ENCODE peak calls at places on chromosomes 4 and X, in eight cellular contexts. Z is LHCN-M2; N is dermis blood vessel endothelial cell; T is small intestine; A is left ventricle myocardium superior; V is transverse colon; J is HCEC 1CT; Y is stimulated activated CD4-positive, alpha-beta T cell treated with anti-CD3 and anti-CD28 coated beads, Interleukin-4, amount 100 ng/mL, for 24 hours. S is an unnamed sample.

GRCh38 chr4:89324671-89325070 is 17.1 kb upstream of the GPRIN3 start:
- DNase-seq in Y (no peak), N (no peak), J (peak; percentile 25), V (no peak), A (no peak), Z (peak; percentile 32), T (no peak), S (no peak)

GRCh38 chrX:12434493-12434892 is 296.2 kb downstream of the FRMPD4 start:
- DNase-seq in N (no peak), Z (no peak), V (no peak), J (no peak), Y (no peak), T (no peak), A (no peak), S (no peak)

GRCh38 chrX:68936186-68936585 is 107.4 kb downstream of the EFNB1 start:
- DNase-seq in T (no peak), J (no peak), A (no peak), V (peak; percentile 2), Z (no peak), Y (no peak), N (no peak), S (no peak)

GRCh38 chrX:119698835-119699234 is 5.9 kb upstream of the SEPTIN6 start:
- DNase-seq in J (peak; percentile 33), A (no peak), N (peak; percentile 62), T (peak; percentile 51), Z (peak; percentile 52), V (no peak), Y (no peak), S (peak; percentile 74)

GRCh38 chr4:169151671-169152070 is 119.1 kb downstream of the SH3RF1 start:
- DNase-seq in Y (no peak), A (no peak), T (no peak), Z (peak; percentile 34), V (no peak), J (peak; percentile 59), N (no peak), S (no peak)

GRCh38 chrX:17359500-17359899 is 15.5 kb upstream of the NHS start:
- DNase-seq in T (no peak), V (no peak), N (no peak), J (no peak), Y (no peak), Z (no peak), A (no peak), S (no peak)

GRCh38 chr4:97317691-97318090 is 825.6 kb downstream of the STPG2 start:
- DNase-seq in Z (no peak), N (no peak), T (peak; percentile 0), V (no peak), J (no peak), Y (no peak), A (no peak), S (no peak)

GRCh38 chrX:150899191-150899757 is 806 bp upstream of the CD99L2 start:
- DNase-seq in Z (no peak), Y (peak; percentile 18), T (peak; percentile 25), N (peak; percentile 33), J (no peak), V (peak; percentile 58), A (peak; percentile 31), S (no peak)

GRCh38 chr4:53346920-53347852 is 18.7 kb downstream of the SCFD2 start:
- DNase-seq in A (no peak), Z (peak; percentile 32), T (no peak), Y (no peak), J (peak; percentile 16), N (peak; percentile 33), V (no peak), S (peak; percentile 56)

GRCh38 chr4:1043658-1044468 is 32.4 kb downstream of the FGFRL1 start:
- DNase-seq in Y (peak; percentile 36), J (peak; percentile 95), N (peak; percentile 98), A (peak; percentile 88), Z (peak; percentile 99), V (peak; percentile 76), T (no peak), S (peak; percentile 98)

GRCh38 chr4:8516061-8516573 is 64.1 kb upstream of the GPR78 start:
- DNase-seq in Y (no peak), N (no peak), T (no peak), J (no peak), Z (peak; percentile 66), V (no peak), A (no peak), S (peak; percentile 83)

GRCh38 chr4:66562276-66562806 is 892.1 kb upstream of the EPHA5 start:
- DNase-seq in J (no peak), T (no peak), Z (no peak), V (no peak), N (no peak), A (no peak), Y (no peak), S (peak; percentile 62)

GRCh38 chr4:42151568-42152506 is 618 bp downstream of the BEND4 start:
- DNase-seq in Y (peak; percentile 9), N (no peak), J (no peak), T (no peak), V (peak; percentile 51), A (no peak), Z (no peak), S (no peak)

GRCh38 chr4:163941221-163941865 is 446.9 kb downstream of the TMA16 start:
- DNase-seq in N (no peak), J (no peak), Z (peak; percentile 68), V (no peak), A (no peak), T (no peak), Y (no peak), S (peak; percentile 1)

GRCh38 chr4:108926058-108926457 is 163.2 kb upstream of the ETNPPL start:
- DNase-seq in T (no peak), N (peak; percentile 38), Z (peak; percentile 77), J (no peak), Y (no peak), V (no peak), A (no peak), S (peak; percentile 29)

GRCh38 chr4:71550220-71551190 is 211.7 kb downstream of the SLC4A4 start:
- DNase-seq in Z (peak; percentile 37), Y (no peak), N (no peak), A (no peak), V (peak; percentile 13), J (peak; percentile 29), T (peak; percentile 9), S (peak; percentile 37)

GRCh38 chr4:87502580-87503238 is 26.5 kb downstream of the SPARCL1 start:
- DNase-seq in Z (peak; percentile 63), T (peak; percentile 44), Y (no peak), J (peak; percentile 5), A (no peak), N (peak; percentile 75), V (no peak), S (peak; percentile 60)

GRCh38 chr4:39820186-39820585 is 122.2 kb downstream of the UBE2K start:
- DNase-seq in Y (no peak), T (no peak), N (peak; percentile 94), J (no peak), Z (no peak), A (no peak), V (no peak), S (no peak)

GRCh38 chr4:14247767-14248166 is 620.2 kb upstream of the BOD1L1 start:
- DNase-seq in J (no peak), Z (no peak), T (no peak), V (no peak), N (no peak), Y (no peak), A (no peak), S (no peak)

GRCh38 chr4:149914521-149915115 is 99.0 kb upstream of the IQCM start:
- DNase-seq in V (peak; percentile 45), J (peak; percentile 14), Y (peak; percentile 8), Z (peak; percentile 51), T (peak; percentile 7), A (no peak), N (peak; percentile 76), S (peak; percentile 55)

GRCh38 chrX:132520792-132521191 is 32.0 kb upstream of the MBNL3 start:
- DNase-seq in A (no peak), V (no peak), T (no peak), J (no peak), Y (no peak), N (no peak), Z (no peak), S (no peak)

GRCh38 chr4:112938461-112939058 is 110.9 kb upstream of the ANK2 start:
- DNase-seq in J (peak; percentile 30), N (peak; percentile 49), T (peak; percentile 8), A (no peak), V (no peak), Z (peak; percentile 57), Y (no peak), S (peak; percentile 71)

GRCh38 chrX:44945736-44946135 is 72.7 kb downstream of the KDM6A start:
- DNase-seq in Y (peak; percentile 28), T (peak; percentile 15), V (no peak), A (no peak), Z (no peak), N (peak; percentile 28), J (no peak), S (no peak)

S was measured in myocyte.